ENCODE peak calls at places on chromosomes 4 and X, in ten cellular contexts. R, I, N, S, P, X, D, B, A and U are unnamed samples.

GRCh38 chr4:139605516-139605915 is 49.5 kb upstream of the SETD7 start:
- DNase-seq in R (no peak), I (no peak), N (no peak), S (no peak), P (no peak), X (no peak), D (no peak), B (no peak), A (no peak), U (no peak)

GRCh38 chr4:88735554-88735953 is 37.9 kb upstream of the NAP1L5 start:
- DNase-seq in R (no peak), I (no peak), N (no peak), S (no peak), P (no peak), X (no peak), D (no peak), B (no peak), A (no peak), U (no peak)

GRCh38 chrX:148658115-148658725 is 157.8 kb downstream of the AFF2 start:
- DNase-seq in R (no peak), I (no peak), N (no peak), S (no peak), P (no peak), X (no peak), D (no peak), B (no peak), A (no peak), U (no peak)

GRCh38 chr4:111323916-111324315 is 701.0 kb upstream of the PITX2 start:
- DNase-seq in R (no peak), I (no peak), N (no peak), S (no peak), P (no peak), X (no peak), D (no peak), B (no peak), A (no peak), U (no peak)

GRCh38 chrX:56563231-56564116 is at the start of gene UBQLN2:
- DNase-seq in R (peak), I (peak), N (peak), S (peak), P (peak), X (peak), D (peak), B (peak), A (peak), U (peak)

GRCh38 chr4:7736436-7737267 is 203.0 kb downstream of the AFAP1 start:
- DNase-seq in R (no peak), I (no peak), N (no peak), S (no peak), P (no peak), X (no peak), D (no peak), B (no peak), A (peak), U (peak)

GRCh38 chrX:53171356-53171755 is 53.7 kb downstream of the KDM5C start:
- DNase-seq in R (no peak), I (no peak), N (no peak), S (no peak), P (no peak), X (no peak), D (no peak), B (no peak), A (no peak), U (no peak)

GRCh38 chrX:72685810-72686465 is 28.2 kb downstream of the PHKA1 start:
- DNase-seq in R (no peak), I (peak), N (no peak), S (no peak), P (no peak), X (no peak), D (no peak), B (no peak), A (no peak), U (no peak)

GRCh38 chrX:118823263-118824172 is at the start of gene ZCCHC12:
- DNase-seq in R (no peak), I (peak), N (peak), S (peak), P (no peak), X (peak), D (peak), B (peak), A (peak), U (peak)

GRCh38 chr4:186342582-186342981 is 76.6 kb downstream of the F11 start:
- DNase-seq in R (no peak), I (no peak), N (no peak), S (no peak), P (no peak), X (no peak), D (no peak), B (no peak), A (no peak), U (no peak)

GRCh38 chr4:70734168-70734954 is 12.6 kb downstream of the RUFY3 start:
- DNase-seq in R (peak), I (no peak), N (no peak), S (peak), P (no peak), X (no peak), D (no peak), B (no peak), A (no peak), U (no peak)